ENCODE peak calls at places on chromosome 10, in four cellular contexts. X is NCI-H1694, H is substantia nigra, C is occipital lobe. E is an unnamed sample.

GRCh38 chr10:1048349-1048731 is 579 bp downstream of the IDI1 start:
- DNase-seq in H (no peak), C (no peak), X (no peak), E (no peak)

GRCh38 chr10:118957141-118957825 is 72.2 kb upstream of the NANOS1 start:
- DNase-seq in X (no peak), C (no peak), H (no peak), E (no peak)

GRCh38 chr10:102634696-102635095 is 9.6 kb upstream of the TRIM8 start:
- DNase-seq in X (no peak), C (no peak), H (no peak), E (no peak)

GRCh38 chr10:43845121-43845520 is 196.4 kb upstream of the ZNF32 start:
- DNase-seq in H (no peak), X (no peak), C (no peak), E (no peak)

GRCh38 chr10:28975891-28976471 is 298.7 kb downstream of the BAMBI start:
- DNase-seq in H (no peak), C (no peak), X (no peak), E (no peak)

GRCh38 chr10:59362184-59362966 is at the start of gene FAM13C:
- DNase-seq in C (peak; percentile 68), H (peak; percentile 34), X (peak; percentile 70), E (peak; percentile 62)

GRCh38 chr10:21427804-21428481 is 97.5 kb downstream of the SKIDA1 start:
- DNase-seq in X (no peak), H (no peak), C (no peak), E (no peak)

GRCh38 chr10:23442936-23443335 is 4.1 kb downstream of the OTUD1 start:
- DNase-seq in C (no peak), X (no peak), H (no peak), E (no peak)

GRCh38 chr10:111077715-111078504 is 1.1 kb downstream of the ADRA2A start:
- DNase-seq in H (no peak), C (no peak), X (no peak), E (no peak)

GRCh38 chr10:72087969-72088878 is at the start of gene SPOCK2:
- DNase-seq in X (peak; percentile 30), H (no peak), C (peak; percentile 75), E (no peak)

GRCh38 chr10:86109421-86109820 is 257.2 kb downstream of the GRID1 start:
- DNase-seq in C (no peak), H (no peak), X (no peak), E (no peak)

GRCh38 chr10:77333610-77334340 is 303.8 kb downstream of the KCNMA1 start:
- DNase-seq in H (no peak), C (no peak), X (no peak), E (no peak)

GRCh38 chr10:65358565-65358964 is 1567.3 kb upstream of the LRRTM3 start:
- DNase-seq in X (no peak), H (no peak), C (no peak), E (no peak)

GRCh38 chr10:132058111-132058745 is 7.5 kb upstream of the JAKMIP3 start:
- DNase-seq in X (no peak), C (no peak), H (no peak), E (no peak)

GRCh38 chr10:121702351-121703320 is 104.4 kb upstream of the FGFR2 start:
- DNase-seq in H (no peak), X (no peak), C (no peak), E (no peak)

GRCh38 chr10:15168781-15169554 is 475 bp upstream of the NMT2 start:
- DNase-seq in X (peak; percentile 72), C (peak; percentile 98), H (peak; percentile 97), E (peak; percentile 92)

GRCh38 chr10:103153302-103153759 is 39.7 kb downstream of the NT5C2 start:
- DNase-seq in X (no peak), H (no peak), C (no peak), E (no peak)

GRCh38 chr10:85643839-85644525 is 722.6 kb downstream of the GRID1 start:
- DNase-seq in X (no peak), C (no peak), H (no peak), E (no peak)

GRCh38 chr10:557792-558328 is 131.6 kb downstream of the DIP2C start:
- DNase-seq in X (no peak), H (no peak), C (no peak), E (no peak)

GRCh38 chr10:92124020-92124419 is 166.9 kb downstream of the CPEB3 start:
- DNase-seq in H (no peak), X (no peak), C (no peak), E (no peak)

GRCh38 chr10:99084161-99084560 is 151.5 kb downstream of the HPSE2 start:
- DNase-seq in H (no peak), C (no peak), X (no peak), E (no peak)

GRCh38 chr10:70568781-70569495 is 33.6 kb downstream of the PRF1 start:
- DNase-seq in C (no peak), X (no peak), H (no peak), E (no peak)

GRCh38 chr10:24292304-24293291 is 83.7 kb downstream of the KIAA1217 start:
- DNase-seq in H (no peak), X (no peak), C (no peak), E (no peak)

GRCh38 chr10:104557966-104558365 is 83.1 kb upstream of the SORCS3 start:
- DNase-seq in C (no peak), H (no peak), X (no peak), E (no peak)

GRCh38 chr10:131781076-131781475 is 119.7 kb upstream of the PPP2R2D start:
- DNase-seq in C (no peak), X (no peak), H (no peak), E (no peak)

GRCh38 chr10:6580279-6581029 is 378 bp upstream of the PRKCQ start:
- DNase-seq in X (no peak), H (peak; percentile 73), C (peak; percentile 74), E (peak; percentile 91)

GRCh38 chr10:24463683-24464426 is 254.9 kb downstream of the KIAA1217 start:
- DNase-seq in C (no peak), X (no peak), H (no peak), E (no peak)

GRCh38 chr10:45354261-45354660 is 19.8 kb upstream of the ALOX5 start:
- DNase-seq in X (no peak), H (no peak), C (no peak), E (no peak)

GRCh38 chr10:121811386-121811785 is 116.4 kb downstream of the ATE1 start:
- DNase-seq in C (no peak), H (no peak), X (no peak), E (no peak)

GRCh38 chr10:3538291-3538849 is 246.6 kb downstream of the KLF6 start:
- DNase-seq in X (no peak), C (no peak), H (no peak), E (no peak)

E was measured in C1 segment of cervical spinal cord.